ENCODE peak calls at places on chromosomes 4 and X, in four cellular contexts. O is OCI-LY7; H is neural progenitor cell; K is CD4-positive, alpha-beta T cell. E is an unnamed sample.

GRCh38 chr4:39621582-39621981 is 17.1 kb downstream of the SMIM14 start:
- DNase-seq in O (no peak), H (no peak), K (no peak), E (no peak)

GRCh38 chrX:66045894-66046293 is 6.0 kb upstream of the VSIG4 start:
- DNase-seq in O (no peak), H (no peak), K (no peak), E (no peak)

GRCh38 chr4:3444351-3445110 is 2.8 kb downstream of the HGFAC start:
- DNase-seq in O (no peak), H (no peak), K (no peak), E (no peak)

GRCh38 chr4:112290341-112290740 is 4.6 kb upstream of the TIFA start:
- DNase-seq in O (no peak), H (no peak), K (no peak), E (no peak)

GRCh38 chr4:141636077-141636770 is at the start of gene IL15:
- DNase-seq in O (no peak), H (peak; percentile 48), K (peak; percentile 51), E (no peak)

GRCh38 chrX:110341189-110342035 is 17.2 kb upstream of the RTL9 start:
- DNase-seq in O (peak; percentile 24), H (no peak), K (no peak), E (no peak)

GRCh38 chrX:120306640-120307039 is 4.6 kb downstream of the TMEM255A start:
- DNase-seq in O (no peak), H (no peak), K (no peak), E (no peak)

GRCh38 chr4:8504279-8505007 is 63.9 kb downstream of the TRMT44 start:
- DNase-seq in O (no peak), H (no peak), K (no peak), E (no peak)

GRCh38 chr4:118888666-118889312 is at the start of gene SYNPO2:
- DNase-seq in O (peak; percentile 3), H (peak; percentile 89), K (no peak), E (peak; percentile 47)

GRCh38 chrX:46770817-46771163 is 11.9 kb upstream of the SLC9A7 start:
- DNase-seq in O (no peak), H (no peak), K (no peak), E (no peak)

GRCh38 chr4:67713531-67714247 is 12.7 kb upstream of the UBA6 start:
- DNase-seq in O (no peak), H (no peak), K (no peak), E (no peak)

GRCh38 chrX:31483336-31483735 is 411.5 kb upstream of the FTHL17 start:
- DNase-seq in O (no peak), H (no peak), K (no peak), E (no peak)

GRCh38 chr4:13876940-13877339 is 249.4 kb upstream of the BOD1L1 start:
- DNase-seq in O (no peak), H (no peak), K (no peak), E (no peak)

GRCh38 chrX:31132803-31133202 is 61.0 kb upstream of the FTHL17 start:
- DNase-seq in O (no peak), H (peak; percentile 28), K (no peak), E (no peak)

GRCh38 chr4:144583658-144584057 is 62.3 kb upstream of the HHIP start:
- DNase-seq in O (no peak), H (no peak), K (no peak), E (no peak)

DNA sequence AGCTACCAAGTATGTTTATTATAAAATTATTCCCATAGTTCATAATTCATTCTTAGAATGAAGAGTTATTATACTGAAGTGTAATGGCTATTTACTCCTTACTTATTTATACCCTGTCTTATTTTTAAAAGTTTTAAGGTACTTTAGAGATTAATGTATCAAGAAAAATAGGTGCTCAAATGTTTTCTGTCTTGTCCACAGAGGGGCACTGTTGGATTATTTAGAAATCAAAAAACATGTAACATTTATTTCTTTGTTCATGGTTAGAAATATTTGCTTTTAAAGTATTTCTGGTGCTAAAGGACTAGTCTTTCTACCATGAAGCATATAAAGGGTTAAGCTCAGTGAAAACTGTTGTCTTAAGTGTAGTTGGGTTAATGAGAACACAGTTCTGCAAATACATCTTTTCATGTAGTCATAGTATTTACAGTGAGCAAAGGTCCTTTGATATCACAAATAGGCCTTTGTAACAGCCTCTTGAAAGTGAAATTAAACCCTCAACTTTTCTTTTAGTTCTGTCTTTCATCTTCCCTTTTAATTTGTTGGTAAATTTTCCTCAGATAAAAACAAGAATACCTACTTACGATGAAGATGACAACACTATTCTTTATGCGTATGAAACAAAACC is 7.7 kb downstream of the SCML1 start:
- DNase-seq in O (no peak), H (no peak), K (no peak), E (no peak)
- TF ChIP-seq CTCF in O (peak; percentile 62), H (peak; percentile 53), K (peak; percentile 38), E (no peak)

DNA sequence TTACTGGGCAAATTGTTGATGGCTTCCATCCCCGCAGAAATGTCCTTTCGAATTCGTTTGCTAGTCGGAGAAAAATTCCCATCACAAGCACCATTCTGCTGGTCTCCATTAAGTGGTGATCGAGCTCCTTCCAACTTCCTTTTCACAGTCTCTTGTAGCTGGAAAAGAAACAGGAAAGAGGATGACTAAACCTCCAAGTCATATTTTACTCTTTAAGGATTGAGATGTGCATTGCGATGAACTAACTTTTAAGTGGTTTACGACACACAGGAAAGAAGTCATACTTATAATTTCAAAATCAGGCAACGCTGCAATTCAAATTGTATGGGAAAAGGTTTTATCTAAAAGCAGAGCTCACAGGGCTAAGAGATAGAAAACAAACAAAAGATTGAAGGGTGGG is 225.2 kb downstream of the MGST2 start:
- DNase-seq in O (no peak), H (no peak), K (no peak), E (peak; percentile 26)
- TF ChIP-seq CTCF in O (no peak), H (no peak), K (no peak), E (no peak)

GRCh38 chrX:134020910-134021309 is 35.5 kb upstream of the GPC3 start:
- DNase-seq in O (no peak), H (no peak), K (no peak), E (no peak)
- TF ChIP-seq CTCF in O (no peak), H (peak; percentile 48), K (no peak), E (no peak)

GRCh38 chr4:81919238-81919637 is 447.5 kb upstream of the RASGEF1B start:
- DNase-seq in O (peak; percentile 29), H (peak; percentile 53), K (no peak), E (peak; percentile 3)
- TF ChIP-seq CTCF in O (peak; percentile 63), H (peak; percentile 51), K (no peak), E (peak; percentile 30)

GRCh38 chr4:83606435-83606834 is 70.5 kb downstream of the GPAT3 start:
- DNase-seq in O (no peak), H (no peak), K (no peak), E (no peak)
- TF ChIP-seq CTCF in O (no peak), H (no peak), K (no peak), E (no peak)

DNA sequence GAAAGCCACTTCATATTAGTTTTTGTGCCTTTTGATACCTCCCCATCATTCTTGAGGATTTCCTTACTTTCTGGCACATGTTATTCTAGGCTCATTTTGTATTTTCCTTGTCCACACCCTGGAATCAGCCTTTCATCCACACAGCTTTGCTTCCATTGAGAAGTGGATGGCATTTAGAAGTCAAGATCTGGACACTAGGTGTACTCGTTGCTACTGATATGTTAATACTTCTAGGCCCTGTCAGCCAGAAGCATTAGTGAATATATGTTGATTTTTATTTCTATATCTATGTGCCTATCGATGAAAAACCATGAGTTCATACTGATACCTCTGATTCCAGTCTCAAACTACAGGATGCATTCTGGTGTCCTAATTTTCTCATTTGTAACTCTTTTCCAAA is 73.2 kb downstream of the ARHGAP24 start:
- DNase-seq in O (peak; percentile 10), H (no peak), K (no peak), E (no peak)
- TF ChIP-seq CTCF in O (peak; percentile 47), H (no peak), K (no peak), E (no peak)

GRCh38 chrX:144840616-144841015 is 406.7 kb upstream of the SPANXN1 start:
- DNase-seq in O (no peak), H (no peak), K (no peak), E (no peak)
- TF ChIP-seq CTCF in O (no peak), H (no peak), K (no peak), E (no peak)